ENCODE peak calls at places on chromosomes 7 and 10, in four cellular contexts. Q is lower lobe of right lung, X is IMR-90, F is psoas muscle. W is an unnamed sample.

GRCh38 chr7:136405931-136406777 is 429.0 kb upstream of the MTPN start:
- DNase-seq in X (peak; percentile 53), Q (no peak), F (no peak), W (no peak)

GRCh38 chr7:19113855-19114590 is 3.4 kb downstream of the TWIST1 start:
- DNase-seq in F (no peak), Q (no peak), X (peak; percentile 66), W (no peak)

GRCh38 chr10:19707376-19707775 is 108.9 kb upstream of the PLXDC2 start:
- DNase-seq in Q (no peak), X (no peak), F (no peak), W (no peak)

GRCh38 chr7:91169819-91170218 is 94.4 kb upstream of the FZD1 start:
- DNase-seq in Q (no peak), F (no peak), X (no peak), W (no peak)

GRCh38 chr10:46294641-46295230 is 7.9 kb downstream of the ANTXRL start:
- DNase-seq in X (no peak), Q (no peak), F (no peak), W (no peak)

GRCh38 chr7:16708496-16708895 is 45.1 kb upstream of the TSPAN13 start:
- DNase-seq in Q (no peak), X (no peak), F (no peak), W (no peak)

GRCh38 chr7:48148311-48148710 is 22.9 kb upstream of the ABCA13 start:
- DNase-seq in F (no peak), X (no peak), Q (no peak), W (no peak)

GRCh38 chr7:69845721-69846495 is 247.6 kb downstream of the AUTS2 start:
- DNase-seq in Q (no peak), X (no peak), F (no peak), W (no peak)

GRCh38 chr7:17535776-17536175 is 237.3 kb downstream of the AHR start:
- DNase-seq in F (no peak), Q (no peak), X (peak; percentile 53), W (no peak)

GRCh38 chr7:132709971-132710567 is 133.8 kb upstream of the PLXNA4 start:
- DNase-seq in F (no peak), X (peak; percentile 41), Q (no peak), W (no peak)

GRCh38 chr7:77858278-77858677 is 59.7 kb downstream of the PHTF2 start:
- DNase-seq in F (no peak), Q (no peak), X (no peak), W (no peak)

GRCh38 chr10:111956841-111957240 is 226.7 kb downstream of the GPAM start:
- DNase-seq in Q (no peak), X (no peak), F (no peak), W (no peak)

GRCh38 chr10:119352042-119352441 is 144.7 kb downstream of the GRK5 start:
- DNase-seq in F (no peak), Q (no peak), X (no peak), W (no peak)

GRCh38 chr10:103556383-103557007 is 63.0 kb downstream of the NEURL1 start:
- DNase-seq in Q (no peak), F (no peak), X (no peak), W (no peak)

GRCh38 chr7:140924019-140924820 is 509 bp downstream of the BRAF start:
- DNase-seq in F (peak; percentile 76), X (peak; percentile 68), Q (peak; percentile 85), W (peak; percentile 37)

GRCh38 chr7:97017197-97018125 is 7.2 kb downstream of the DLX5 start:
- DNase-seq in F (no peak), Q (no peak), X (no peak), W (no peak)

GRCh38 chr10:90958781-90959180 is 37.9 kb upstream of the ANKRD1 start:
- DNase-seq in X (no peak), F (no peak), Q (no peak), W (no peak)

GRCh38 chr10:43965033-43965917 is 316.6 kb upstream of the ZNF32 start:
- DNase-seq in X (peak; percentile 26), F (no peak), Q (no peak), W (no peak)

GRCh38 chr10:58892039-58892665 is 284.3 kb upstream of the PHYHIPL start:
- DNase-seq in X (no peak), Q (no peak), F (no peak), W (no peak)

GRCh38 chr10:59580257-59580863 is 129.3 kb downstream of the SLC16A9 start:
- DNase-seq in Q (no peak), X (peak; percentile 58), F (no peak), W (no peak)

GRCh38 chr10:100999742-101000601 is at the start of gene LZTS2:
- DNase-seq in F (peak; percentile 44), Q (no peak), X (no peak), W (no peak)
- H3K4me1 ChIP-seq in F (peaks cover 46% of the 10 kb centered on the region), Q (peaks cover 63% of the 10 kb centered on the region), X (peaks cover 25% of the 10 kb centered on the region), W (peaks cover 51% of the 10 kb centered on the region)

GRCh38 chr7:101197991-101198390 is 2.8 kb downstream of the MOGAT3 start:
- DNase-seq in X (no peak), Q (no peak), F (no peak), W (no peak)

GRCh38 chr7:101200862-101201599 is at the start of gene MOGAT3:
- DNase-seq in X (no peak), Q (no peak), F (no peak), W (no peak)

GRCh38 chr7:101200504-101200861 is 353 bp downstream of the MOGAT3 start:
- DNase-seq in Q (no peak), X (no peak), F (no peak), W (no peak)

GRCh38 chr7:101195884-101196283 is 5.0 kb downstream of the MOGAT3 start:
- DNase-seq in F (no peak), Q (no peak), X (no peak), W (no peak)

DNA sequence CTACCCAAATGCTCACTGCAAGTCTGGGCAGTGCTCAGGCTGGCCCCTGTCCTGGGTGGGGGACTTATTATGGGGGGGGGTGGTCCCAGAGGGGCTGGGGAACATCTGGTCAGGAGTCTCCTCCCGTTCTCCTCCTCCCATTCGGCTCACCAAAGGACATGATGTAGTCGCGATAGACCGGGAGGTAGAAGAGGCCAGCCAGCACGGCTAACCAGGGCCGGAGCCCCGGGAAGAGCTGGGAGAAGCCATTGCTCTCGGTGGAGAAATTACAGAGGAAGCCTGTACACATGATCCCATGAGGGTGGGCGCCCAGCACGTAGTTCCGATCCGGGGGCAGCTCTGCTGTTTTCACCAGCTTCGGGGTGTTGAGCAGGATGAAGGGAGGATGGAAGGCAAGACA is 2.4 kb downstream of the MOGAT3 start:
- DNase-seq in F (no peak), Q (no peak), X (no peak), W (no peak)
- H3K27ac ChIP-seq in F (no peak overlapping the region), Q (no peak overlapping the region), X (no peak overlapping the region), W (no peak overlapping the region)

GRCh38 chr10:100811752-100812750 is 66.7 kb downstream of the PAX2 start:
- DNase-seq in Q (no peak), F (no peak), X (no peak), W (no peak)

GRCh38 chr10:100811261-100811660 is 65.9 kb downstream of the PAX2 start:
- DNase-seq in X (no peak), F (no peak), Q (no peak), W (no peak)

GRCh38 chr10:100810835-100811116 is 65.4 kb downstream of the PAX2 start:
- DNase-seq in Q (no peak), F (no peak), X (no peak), W (no peak)

GRCh38 chr10:100814751-100815474 is 69.5 kb downstream of the PAX2 start:
- DNase-seq in X (no peak), F (no peak), Q (no peak), W (no peak)

GRCh38 chr10:100812978-100813377 is 67.6 kb downstream of the PAX2 start:
- DNase-seq in Q (no peak), F (no peak), X (no peak), W (no peak)
- TF ChIP-seq CTCF in Q (no peak), F (no peak), X (no peak), W (no peak)

GRCh38 chr10:30818010-30818660 is 188.6 kb upstream of the LYZL2 start:
- DNase-seq in Q (peak; percentile 52), X (peak; percentile 58), F (peak; percentile 77), W (no peak)
- H3K4me1 ChIP-seq in Q (peaks cover 22% of the 10 kb centered on the region), X (peaks cover 36% of the 10 kb centered on the region), F (peaks cover 5% of the 10 kb centered on the region), W (peaks cover 16% of the 10 kb centered on the region)

DNA sequence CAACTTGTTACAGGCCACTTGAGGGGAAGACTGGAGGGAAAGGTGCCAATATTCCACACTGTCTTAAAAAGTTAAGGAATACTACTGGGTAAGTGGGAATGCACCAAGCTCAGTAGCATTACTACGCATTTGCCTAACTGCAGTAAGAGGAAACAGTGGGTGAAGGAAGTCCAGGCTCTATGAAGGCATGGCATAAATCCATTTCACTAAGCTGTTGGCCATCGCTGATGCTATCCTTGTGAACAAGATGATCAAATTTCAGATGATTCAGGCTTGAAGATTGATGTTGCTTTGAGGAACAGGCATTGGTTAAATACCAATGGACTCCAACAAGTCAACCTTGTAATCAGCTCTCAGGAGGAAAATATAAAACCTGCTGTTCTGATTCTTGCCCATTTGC is 44.2 kb upstream of the TES start:
- DNase-seq in F (no peak), Q (no peak), X (peak; percentile 58), W (no peak)
- H3K27ac ChIP-seq in F (no peak overlapping the region), Q (peak overlapping the region; percentile 27), X (no peak overlapping the region), W (no peak overlapping the region)

GRCh38 chr7:134706468-134706867 is 59.8 kb downstream of the BPGM start:
- DNase-seq in F (no peak), X (no peak), Q (no peak), W (no peak)

GRCh38 chr7:134704827-134705226 is 58.2 kb downstream of the BPGM start:
- DNase-seq in Q (no peak), F (no peak), X (no peak), W (no peak)

GRCh38 chr7:134707663-134708383 is 61.2 kb downstream of the BPGM start:
- DNase-seq in Q (no peak), F (no peak), X (no peak), W (no peak)

GRCh38 chr7:134703781-134704180 is 57.1 kb downstream of the BPGM start:
- DNase-seq in X (peak; percentile 58), F (no peak), Q (no peak), W (no peak)

GRCh38 chr7:134705716-134706115 is 59.1 kb downstream of the BPGM start:
- DNase-seq in X (no peak), F (no peak), Q (no peak), W (no peak)
- TF ChIP-seq CTCF in X (no peak), F (no peak), Q (no peak), W (no peak)

GRCh38 chr10:30617070-30617469 is 12.5 kb downstream of the LYZL2 start:
- DNase-seq in F (no peak), X (no peak), Q (no peak), W (no peak)
- H3K4me1 ChIP-seq in F (no peaks in the 10 kb centered on the region), X (no peaks in the 10 kb centered on the region), Q (no peaks in the 10 kb centered on the region), W (no peaks in the 10 kb centered on the region)

GRCh38 chr10:76353124-76353851 is 921.9 kb downstream of the LRMDA start:
- DNase-seq in F (no peak), X (no peak), Q (no peak), W (no peak)
- H3K27ac ChIP-seq in F (no peak overlapping the region), X (no peak overlapping the region), Q (no peak overlapping the region), W (no peak overlapping the region)